ENCODE peak calls at places on chromosome 22, in five cellular contexts. K, T, R, Q and M are unnamed samples.

GRCh38 chr22:32480238-32480637 is 5.6 kb downstream of the FBXO7 start:
- DNase-seq in Q (no peak), R (no peak), K (no peak), T (no peak), M (no peak)

GRCh38 chr22:20319041-20319744 is 667 bp downstream of the DGCR6L start:
- DNase-seq in Q (no peak), K (peak), T (peak), R (no peak), M (no peak)

GRCh38 chr22:44828193-44828592 is 75.8 kb downstream of the ARHGAP8 start:
- DNase-seq in Q (no peak), R (no peak), T (no peak), K (no peak), M (no peak)

GRCh38 chr22:19634206-19634536 is 80.1 kb upstream of the SEPTIN5 start:
- DNase-seq in R (no peak), Q (no peak), T (no peak), K (no peak), M (no peak)

GRCh38 chr22:47100019-47100418 is 337.6 kb downstream of the TBC1D22A start:
- DNase-seq in T (no peak), K (no peak), Q (no peak), R (no peak), M (no peak)

GRCh38 chr22:27749597-27750225 is 51.8 kb downstream of the MN1 start:
- DNase-seq in T (peak), K (peak), Q (no peak), R (no peak), M (no peak)

GRCh38 chr22:39292002-39292401 is 27.4 kb downstream of the RPL3 start:
- DNase-seq in Q (peak), R (no peak), T (no peak), K (no peak), M (no peak)

GRCh38 chr22:35318346-35319215 is 18.9 kb downstream of the TOM1 start:
- DNase-seq in Q (no peak), R (no peak), K (no peak), T (no peak), M (no peak)

GRCh38 chr22:40377931-40378330 is 7.5 kb downstream of the SGSM3 start:
- DNase-seq in K (no peak), R (no peak), Q (no peak), T (no peak), M (no peak)

GRCh38 chr22:38144025-38144405 is 33.5 kb upstream of the BAIAP2L2 start:
- DNase-seq in K (no peak), R (no peak), Q (no peak), T (no peak), M (no peak)
- TF ChIP-seq CTCF in K (no peak), R (no peak), Q (no peak), T (no peak), M (no peak)

GRCh38 chr22:29578462-29578861 is 2.5 kb downstream of the NIPSNAP1 start:
- DNase-seq in K (no peak), R (no peak), T (no peak), Q (no peak), M (no peak)

GRCh38 chr22:29584975-29585374 is 4.1 kb upstream of the NIPSNAP1 start:
- DNase-seq in R (no peak), K (no peak), T (no peak), Q (no peak), M (no peak)

GRCh38 chr22:29580200-29580810 is 608 bp downstream of the NIPSNAP1 start:
- DNase-seq in R (no peak), K (no peak), Q (peak), T (no peak), M (no peak)

GRCh38 chr22:29581799-29582198 is 886 bp upstream of the NIPSNAP1 start:
- DNase-seq in T (no peak), Q (peak), R (no peak), K (no peak), M (no peak)
- H3K4me3 ChIP-seq in T (no peak), Q (no peak), R (no peak), K (no peak), M (no peak)

GRCh38 chr22:49569286-49570031 is 258.2 kb downstream of the BRD1 start:
- DNase-seq in Q (no peak), K (no peak), T (no peak), R (no peak), M (no peak)
- TF ChIP-seq CTCF in Q (no peak), K (no peak), T (no peak), R (no peak), M (no peak)

DNA sequence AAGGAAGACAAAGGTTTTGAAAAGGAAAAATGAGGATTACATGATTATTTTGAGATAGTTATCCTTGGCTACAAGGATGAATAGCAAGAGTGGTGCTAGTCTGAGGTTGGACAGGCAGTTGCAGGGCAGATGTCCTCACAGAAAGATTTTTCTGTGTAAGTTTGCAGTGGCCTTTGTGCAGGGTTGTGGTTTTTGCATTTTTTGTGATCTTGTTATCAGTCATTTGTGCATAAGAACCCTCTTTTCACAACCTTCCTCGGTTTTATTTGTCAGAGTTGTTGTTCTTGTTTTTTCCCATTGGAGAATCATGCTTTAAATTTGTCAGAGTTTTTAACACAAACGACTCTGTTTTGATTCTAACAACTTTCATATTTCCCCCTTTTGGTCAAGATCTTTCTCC is 1.4 kb downstream of the CCDC134 start:
- DNase-seq in R (no peak), K (no peak), T (no peak), Q (no peak), M (no peak)
- H3K4me3 ChIP-seq in R (no peak), K (no peak), T (no peak), Q (no peak), M (peak)

DNA sequence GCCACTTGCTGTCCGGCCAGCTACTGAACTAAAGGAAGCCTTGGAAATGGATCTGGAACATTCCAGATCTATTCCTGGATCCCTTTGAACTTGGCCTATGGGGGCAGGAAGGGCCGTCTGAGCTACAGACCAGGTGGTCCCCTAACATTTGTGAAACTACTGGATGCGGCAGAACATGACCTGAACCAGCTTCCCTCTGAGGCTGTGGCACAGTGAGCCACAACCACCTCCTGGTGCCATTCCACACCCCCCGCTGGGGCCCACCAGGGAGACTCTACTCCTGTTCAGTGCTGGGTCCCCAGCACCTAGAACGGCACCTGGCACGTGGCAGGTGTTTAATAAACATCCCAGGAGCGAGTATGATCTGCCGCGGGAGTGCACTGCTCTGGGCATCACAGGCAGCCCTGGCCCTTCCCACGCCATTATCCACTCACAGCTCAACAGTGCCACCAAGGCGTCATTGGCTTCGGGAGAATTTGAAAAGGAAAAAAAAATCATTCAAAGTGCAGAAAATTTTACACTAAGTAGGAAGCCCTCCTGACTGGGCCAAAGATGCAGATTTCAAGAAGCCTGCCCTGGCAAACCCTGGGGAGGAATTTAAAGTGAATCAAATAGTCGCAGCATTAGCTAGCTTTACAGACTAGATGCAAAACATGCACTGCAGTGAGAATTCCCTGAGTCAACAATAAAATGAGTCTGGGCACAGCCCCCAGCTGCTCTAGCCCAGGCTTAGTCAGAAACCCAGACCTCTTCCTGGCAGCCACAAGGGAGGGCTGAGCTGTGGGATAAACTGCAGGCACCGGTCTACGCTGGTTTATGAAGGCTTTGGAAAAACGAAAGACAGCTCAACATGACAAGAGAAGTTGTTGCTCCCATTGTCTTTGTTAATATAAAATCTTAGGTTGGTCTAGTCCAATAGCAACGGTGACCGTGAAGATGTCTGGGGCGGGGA is 14.3 kb upstream of the EFCAB6 start:
- DNase-seq in R (peak), T (peak), Q (peak), K (peak), M (peak)
- TF ChIP-seq CTCF in R (peak), T (peak), Q (peak), K (peak), M (peak)

GRCh38 chr22:37420656-37421467 is 6.4 kb downstream of the ELFN2 start:
- DNase-seq in R (no peak), T (no peak), K (no peak), Q (no peak), M (no peak)
- H3K4me3 ChIP-seq in R (peak), T (no peak), K (no peak), Q (no peak), M (peak)